ENCODE peak calls at places on chromosomes 6 and 20, in ten cellular contexts. R is fibroblast of lung; L is left ventricle myocardium inferior; H is activated naive CD8-positive, alpha-beta T cell treated with anti-CD3 and anti-CD28 coated beads, Interleukin-2, amount 50 U/mL, for 24 hours; V is stimulated activated CD4-positive, alpha-beta T cell treated with anti-CD3 and anti-CD28 coated beads, Interleukin-15, amount 100 ng/mL, for 1 hour; A is activated CD8-positive, alpha-beta memory T cell treated with anti-CD3 and anti-CD28 coated beads for 24 hours; O is hepatic stellate cell; I is GOT3; E is naive thymus-derived CD8-positive, alpha-beta T cell; C is activated gamma-delta T cell treated with anti-CD3 and anti-CD28 coated beads, Interleukin-2, amount 50 U/mL, for 16 hours. Y is an unnamed sample.

GRCh38 chr20:34388000-34388399 is 24.9 kb downstream of the ITCH start:
- DNase-seq in R (no peak), C (no peak), A (no peak), V (no peak), O (no peak), I (no peak), L (no peak), H (no peak), E (no peak), Y (no peak)

GRCh38 chr6:119620846-119621570 is 271.4 kb upstream of the MAN1A1 start:
- DNase-seq in H (no peak), E (no peak), R (peak; percentile 85), O (peak; percentile 36), A (no peak), C (no peak), L (no peak), V (no peak), I (peak; percentile 9), Y (peak; percentile 91)

GRCh38 chr6:86969573-86969972 is 32.2 kb downstream of the HTR1E start:
- DNase-seq in C (no peak), H (no peak), V (no peak), R (no peak), O (no peak), E (no peak), I (no peak), A (no peak), L (no peak), Y (no peak)

GRCh38 chr6:111624391-111625098 is 18.9 kb upstream of the TRAF3IP2 start:
- DNase-seq in L (no peak), I (no peak), R (no peak), O (no peak), C (no peak), V (no peak), E (no peak), H (no peak), A (peak; percentile 3), Y (no peak)

GRCh38 chr20:8394308-8394945 is 262.4 kb downstream of the PLCB1 start:
- DNase-seq in E (no peak), V (no peak), L (no peak), A (no peak), C (no peak), R (peak; percentile 82), H (no peak), O (no peak), I (no peak), Y (peak; percentile 77)

GRCh38 chr6:35449287-35449881 is 2.8 kb upstream of the FANCE start:
- DNase-seq in I (no peak), H (peak; percentile 18), A (peak; percentile 74), E (peak; percentile 34), O (peak; percentile 86), R (peak; percentile 79), V (no peak), L (no peak), C (no peak), Y (no peak)

GRCh38 chr6:168756009-168756634 is 315.1 kb downstream of the SMOC2 start:
- DNase-seq in R (no peak), O (no peak), I (no peak), H (no peak), A (no peak), V (no peak), E (no peak), C (no peak), L (no peak), Y (no peak)

GRCh38 chr6:147621280-147621679 is 112.8 kb downstream of the SAMD5 start:
- DNase-seq in C (no peak), R (peak; percentile 93), H (no peak), L (no peak), O (no peak), A (no peak), E (no peak), V (no peak), I (no peak), Y (peak; percentile 6)

GRCh38 chr6:6196762-6197161 is 123.7 kb downstream of the F13A1 start:
- DNase-seq in R (no peak), E (no peak), H (no peak), I (no peak), V (no peak), C (no peak), O (no peak), L (no peak), A (no peak), Y (no peak)

Y was measured in skeletal muscle cell.